ENCODE peak calls at places on chromosome 19, in nine cellular contexts. T is stomach, Y is HepG2, L is transverse colon, U is spleen, G is H1, X is breast epithelium, Z is sigmoid colon, W is esophagus muscularis mucosa. M is an unnamed sample.
A peak's percentile ranks its signal among the peaks of the same experiment; 100 is the strongest.

GRCh38 chr19:34428549-34429285 is 536 bp downstream of the UBA2 start:
- DNase-seq in T (peak; percentile 31), Y (peak; percentile 2), L (peak; percentile 45), U (no peak), G (no peak), X (no peak), Z (peak; percentile 65), W (no peak), M (peak; percentile 60)

GRCh38 chr19:51514866-51515481 is 13.4 kb upstream of the SIGLEC12 start:
- DNase-seq in T (no peak), Y (peak; percentile 46), L (no peak), U (no peak), G (no peak), X (no peak), Z (no peak), W (peak; percentile 70), M (no peak)

GRCh38 chr19:33391631-33392249 is 18.2 kb downstream of the CEBPG start:
- DNase-seq in T (no peak), Y (no peak), L (no peak), U (no peak), G (no peak), X (peak; percentile 20), Z (no peak), W (no peak), M (peak; percentile 36)

GRCh38 chr19:11538232-11539036 is at the start of gene CNN1:
- DNase-seq in T (peak; percentile 29), Y (peak; percentile 29), L (peak; percentile 75), U (no peak), G (peak; percentile 76), X (peak; percentile 66), Z (peak; percentile 98), W (peak; percentile 94), M (no peak)

GRCh38 chr19:11942008-11942842 is 17.3 kb downstream of the ZNF700 start:
- DNase-seq in T (no peak), Y (no peak), L (no peak), U (no peak), G (no peak), X (no peak), Z (no peak), W (no peak), M (no peak)

GRCh38 chr19:43581467-43581866 is 5.9 kb downstream of the PINLYP start:
- DNase-seq in T (no peak), Y (no peak), L (no peak), U (no peak), G (no peak), X (no peak), Z (no peak), W (no peak), M (no peak)

GRCh38 chr19:18291590-18292459 is 10.4 kb upstream of the JUND start:
- DNase-seq in T (peak; percentile 82), Y (peak; percentile 51), L (peak; percentile 90), U (peak; percentile 98), G (no peak), X (peak; percentile 80), Z (peak; percentile 96), W (no peak), M (peak; percentile 95)

GRCh38 chr19:39951686-39952085 is 17.3 kb upstream of the FCGBP start:
- DNase-seq in T (peak; percentile 22), Y (no peak), L (no peak), U (no peak), G (no peak), X (no peak), Z (peak; percentile 24), W (no peak), M (no peak)

GRCh38 chr19:35154535-35155406 is at the start of gene FXYD5:
- DNase-seq in T (peak; percentile 68), Y (no peak), L (peak; percentile 77), U (peak; percentile 95), G (no peak), X (peak; percentile 72), Z (peak; percentile 85), W (no peak), M (peak; percentile 92)

GRCh38 chr19:48826606-48827020 is 9.7 kb downstream of the HSD17B14 start:
- DNase-seq in T (peak; percentile 62), Y (no peak), L (peak; percentile 29), U (no peak), G (no peak), X (no peak), Z (no peak), W (no peak), M (peak; percentile 18)

GRCh38 chr19:47049307-47049700 is 880 bp upstream of the TMEM160 start:
- DNase-seq in T (no peak), Y (no peak), L (no peak), U (no peak), G (no peak), X (no peak), Z (no peak), W (no peak), M (no peak)

GRCh38 chr19:3547301-3547731 is 8.3 kb downstream of the TEKTIP1 start:
- DNase-seq in T (no peak), Y (no peak), L (no peak), U (no peak), G (no peak), X (no peak), Z (no peak), W (no peak), M (peak; percentile 67)

GRCh38 chr19:15300533-15301194 is 31.7 kb downstream of the BRD4 start:
- DNase-seq in T (no peak), Y (no peak), L (no peak), U (no peak), G (no peak), X (no peak), Z (no peak), W (no peak), M (no peak)

GRCh38 chr19:15303105-15303780 is 29.1 kb downstream of the BRD4 start:
- DNase-seq in T (no peak), Y (no peak), L (no peak), U (no peak), G (no peak), X (no peak), Z (no peak), W (no peak), M (no peak)

GRCh38 chr19:15307169-15307568 is 25.2 kb downstream of the BRD4 start:
- DNase-seq in T (no peak), Y (no peak), L (no peak), U (no peak), G (no peak), X (no peak), Z (no peak), W (no peak), M (no peak)

GRCh38 chr19:15304140-15304705 is 28.1 kb downstream of the BRD4 start:
- DNase-seq in T (no peak), Y (peak; percentile 58), L (no peak), U (no peak), G (no peak), X (no peak), Z (peak; percentile 90), W (no peak), M (no peak)

GRCh38 chr19:15305582-15306334 is 26.6 kb downstream of the BRD4 start:
- DNase-seq in T (no peak), Y (no peak), L (no peak), U (no peak), G (no peak), X (no peak), Z (no peak), W (no peak), M (no peak)
- H3K4me1 ChIP-seq in T (peaks cover 57% of the 10 kb centered on the region), Y (peaks cover 94% of the 10 kb centered on the region), L (peaks cover 49% of the 10 kb centered on the region), U (peaks cover 95% of the 10 kb centered on the region), G (no peaks in the 10 kb centered on the region), X (peaks cover 15% of the 10 kb centered on the region), Z (peaks cover 90% of the 10 kb centered on the region), W (peaks cover 92% of the 10 kb centered on the region), M (peaks cover 69% of the 10 kb centered on the region)

GRCh38 chr19:41304706-41305483 is 5.1 kb upstream of the CCDC97 start:
- DNase-seq in T (no peak), Y (no peak), L (no peak), U (no peak), G (no peak), X (no peak), Z (peak; percentile 56), W (no peak), M (no peak)
- TF ChIP-seq POLR2AphosphoS5 in T (no peak), Y (no peak), L (no peak), U (no peak), G (no peak), X (no peak), Z (no peak), W (no peak), M (no peak)

GRCh38 chr19:8505680-8506401 is 3.4 kb upstream of the PRAM1 start:
- DNase-seq in T (peak; percentile 83), Y (peak; percentile 58), L (peak; percentile 82), U (peak; percentile 94), G (peak; percentile 49), X (peak; percentile 81), Z (peak; percentile 85), W (no peak), M (peak; percentile 96)
- TF ChIP-seq POLR2A in T (no peak), Y (peak; percentile 50), L (no peak), U (no peak), G (no peak), X (no peak), Z (no peak), W (no peak), M (no peak)

GRCh38 chr19:16369664-16370576 is 45.3 kb downstream of the KLF2 start:
- DNase-seq in T (no peak), Y (no peak), L (no peak), U (peak; percentile 81), G (no peak), X (no peak), Z (peak; percentile 58), W (no peak), M (no peak)
- H3K4me1 ChIP-seq in T (peaks cover 64% of the 10 kb centered on the region), Y (peaks cover 46% of the 10 kb centered on the region), L (peaks cover 32% of the 10 kb centered on the region), U (peaks cover 97% of the 10 kb centered on the region), G (peaks cover 4% of the 10 kb centered on the region), X (no peaks in the 10 kb centered on the region), Z (peaks cover 5% of the 10 kb centered on the region), W (peaks cover 44% of the 10 kb centered on the region), M (peaks cover 63% of the 10 kb centered on the region)

GRCh38 chr19:14476663-14477401 is 1.7 kb upstream of the PTGER1 start:
- DNase-seq in T (peak; percentile 51), Y (no peak), L (peak; percentile 46), U (no peak), G (no peak), X (no peak), Z (peak; percentile 84), W (no peak), M (no peak)
- TF ChIP-seq POLR2AphosphoS5 in T (peak; percentile 37), Y (no peak), L (no peak), U (peak; percentile 56), G (no peak), X (no peak), Z (no peak), W (peak; percentile 43), M (no peak)